ENCODE peak calls at places on chromosomes 4 and X, in five cellular contexts. S is tibial nerve, Q is dorsolateral prefrontal cortex, U is neuronal stem cell, X is heart right ventricle. V is an unnamed sample.

GRCh38 chr4:26131711-26132110 is 189.1 kb upstream of the RBPJ start:
- DNase-seq in X (no peak), Q (no peak), S (no peak), U (no peak), V (no peak)

GRCh38 chr4:154124539-154125255 is 335.8 kb upstream of the SFRP2 start:
- DNase-seq in S (no peak), Q (no peak), X (no peak), U (no peak), V (no peak)

GRCh38 chr4:120718979-120719566 is 203.5 kb downstream of the PRDM5 start:
- DNase-seq in X (no peak), Q (no peak), U (no peak), S (no peak), V (peak)

GRCh38 chrX:98398542-98398941 is 1514.8 kb downstream of the RPA4 start:
- DNase-seq in S (no peak), X (no peak), U (no peak), Q (no peak), V (no peak)

GRCh38 chr4:74188912-74189311 is 31.0 kb downstream of the MTHFD2L start:
- DNase-seq in X (no peak), U (no peak), S (no peak), Q (no peak), V (no peak)

GRCh38 chr4:170047774-170048354 is 21.7 kb upstream of the MFAP3L start:
- DNase-seq in S (peak), U (peak), X (no peak), Q (no peak), V (peak)

GRCh38 chr4:162139412-162139811 is 24.4 kb downstream of the FSTL5 start:
- DNase-seq in S (no peak), Q (no peak), U (no peak), X (no peak), V (no peak)

GRCh38 chr4:2837110-2837903 is 6.3 kb upstream of the ADD1 start:
- DNase-seq in S (no peak), X (peak), Q (peak), U (no peak), V (no peak)

GRCh38 chrX:124518888-124519287 is 172.5 kb downstream of the SH2D1A start:
- DNase-seq in Q (no peak), S (no peak), X (no peak), U (no peak), V (no peak)

GRCh38 chrX:110418220-110418856 is 59.7 kb downstream of the RTL9 start:
- DNase-seq in S (no peak), Q (no peak), U (no peak), X (no peak), V (no peak)

GRCh38 chrX:6225307-6226052 is 3.2 kb downstream of the NLGN4X start:
- DNase-seq in X (no peak), S (no peak), Q (no peak), U (peak), V (no peak)

GRCh38 chrX:146278381-146278780 is 460.8 kb downstream of the SLITRK2 start:
- DNase-seq in U (no peak), S (no peak), Q (no peak), X (no peak), V (peak)

GRCh38 chrX:68650491-68650890 is 3.0 kb downstream of the STARD8 start:
- DNase-seq in Q (no peak), U (no peak), S (no peak), X (no peak), V (no peak)

GRCh38 chr4:121676388-121677075 is 20.2 kb downstream of the ANXA5 start:
- DNase-seq in S (no peak), Q (no peak), U (no peak), X (no peak), V (no peak)

GRCh38 chr4:98474408-98474844 is 184.0 kb downstream of the TSPAN5 start:
- DNase-seq in Q (no peak), S (no peak), U (no peak), X (no peak), V (no peak)

GRCh38 chrX:131854586-131854985 is 168.5 kb upstream of the STK26 start:
- DNase-seq in U (no peak), X (no peak), S (no peak), Q (no peak), V (no peak)

GRCh38 chr4:76898949-76899640 is 1.2 kb upstream of the SOWAHB start:
- DNase-seq in U (no peak), Q (no peak), X (no peak), S (no peak), V (no peak)
- H3K4me3 ChIP-seq in U (no peak), Q (no peak), X (no peak), S (no peak), V (no peak)

DNA sequence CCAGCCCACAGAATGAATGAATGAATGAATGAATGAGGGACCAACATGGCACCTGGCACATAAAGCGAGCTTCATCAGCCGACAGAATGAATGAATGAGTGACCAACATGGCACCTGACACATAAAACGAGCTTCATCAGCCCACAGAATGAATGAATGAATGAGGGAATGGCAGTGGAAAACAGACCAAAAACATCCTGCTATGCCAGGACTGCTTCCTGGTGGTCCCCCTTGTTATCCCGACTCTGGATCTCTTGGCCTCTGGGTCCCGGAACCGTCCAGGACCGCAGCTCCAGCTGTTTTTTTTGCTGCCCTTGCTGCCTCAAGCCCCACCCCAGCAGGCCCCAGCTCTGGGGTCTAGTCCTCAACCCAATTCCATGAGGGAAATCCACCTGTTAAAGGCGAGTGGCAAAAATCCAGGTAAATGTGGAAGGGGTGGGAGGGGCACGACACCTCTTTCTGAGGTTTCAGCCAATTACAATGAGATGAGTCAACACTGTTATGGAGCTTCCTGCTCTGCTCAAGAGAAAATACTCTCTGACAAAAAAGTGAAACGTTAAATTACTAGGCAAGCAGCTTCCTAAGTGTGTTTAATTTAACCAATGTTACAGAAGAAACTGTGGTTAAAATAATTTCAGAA is 72.0 kb upstream of the MTNR1A start:
- DNase-seq in U (no peak), Q (no peak), S (no peak), X (no peak), V (no peak)
- H3K4me3 ChIP-seq in U (no peak), Q (no peak), S (no peak), X (no peak), V (no peak)

DNA sequence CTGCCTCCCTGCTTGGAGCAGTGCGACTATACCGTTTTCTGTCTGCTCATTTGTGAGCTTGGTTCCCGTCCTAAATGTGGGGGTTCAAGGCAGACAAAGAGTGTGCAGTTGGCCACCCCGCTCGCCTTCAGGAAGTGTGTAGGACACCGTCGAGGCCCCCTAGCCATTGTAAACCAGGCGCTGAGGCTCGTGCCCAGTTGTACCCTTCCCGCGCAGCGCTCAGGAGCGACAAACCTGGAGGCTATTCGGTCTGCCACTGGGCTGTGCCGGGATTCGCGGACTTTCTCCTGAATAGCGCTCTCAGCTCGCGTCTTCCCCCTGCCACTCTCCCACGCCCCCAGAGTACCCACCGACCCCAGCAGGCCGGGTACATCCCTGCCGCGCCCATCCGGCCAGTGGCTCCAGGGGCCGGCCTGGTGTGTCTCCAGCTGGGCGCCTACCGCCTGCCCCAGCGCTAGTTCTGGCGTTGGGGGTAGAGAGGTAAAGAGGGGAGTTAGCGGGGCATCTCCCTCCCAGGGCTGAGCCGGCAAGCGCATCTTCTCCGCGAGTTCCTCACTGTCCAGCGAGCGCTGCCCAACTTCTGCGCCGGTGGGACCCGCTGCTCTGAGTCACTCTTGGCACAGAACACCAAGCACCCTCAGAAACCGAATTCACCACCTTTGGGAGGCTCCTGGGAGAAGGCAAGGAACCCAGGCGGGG is 880 bp upstream of the LONRF3 start:
- DNase-seq in U (no peak), X (peak), S (no peak), Q (no peak), V (no peak)
- H3K4me3 ChIP-seq in U (no peak), X (peak), S (peak), Q (peak), V (no peak)

DNA sequence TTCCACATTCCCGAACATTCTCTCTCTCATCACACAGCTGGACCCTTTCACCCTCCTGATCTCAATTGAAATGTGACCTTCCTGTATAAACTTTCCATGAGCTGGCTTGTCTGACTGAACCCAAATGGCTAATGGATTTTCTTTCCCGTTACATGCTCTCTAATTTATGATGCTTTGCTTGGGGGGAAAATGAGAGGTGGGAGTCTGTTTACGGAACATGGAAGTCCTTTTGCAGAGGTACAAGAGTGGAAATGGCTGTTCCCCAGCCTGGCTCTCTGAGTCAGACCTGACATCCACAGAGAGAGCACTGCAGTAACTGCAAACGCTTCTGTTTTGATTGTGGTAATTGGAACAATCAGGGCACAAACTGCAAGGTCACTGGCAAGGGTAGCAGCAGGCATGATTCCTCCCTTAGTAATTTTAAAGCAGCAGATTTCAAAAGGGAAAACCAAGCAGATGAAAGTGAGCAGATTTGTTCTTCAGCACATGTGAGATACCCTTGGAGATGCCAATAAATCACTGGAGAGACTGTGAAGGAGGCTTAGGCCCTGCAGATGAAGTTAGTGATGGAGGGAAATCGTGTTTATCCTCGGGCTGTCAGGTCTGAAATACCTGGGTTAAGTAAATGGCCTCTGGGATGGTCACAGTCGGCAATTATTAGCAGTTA is 83.9 kb downstream of the SNCA start:
- DNase-seq in Q (no peak), S (no peak), U (no peak), X (no peak), V (no peak)
- H3K4me3 ChIP-seq in Q (no peak), S (no peak), U (no peak), X (no peak), V (no peak)

DNA sequence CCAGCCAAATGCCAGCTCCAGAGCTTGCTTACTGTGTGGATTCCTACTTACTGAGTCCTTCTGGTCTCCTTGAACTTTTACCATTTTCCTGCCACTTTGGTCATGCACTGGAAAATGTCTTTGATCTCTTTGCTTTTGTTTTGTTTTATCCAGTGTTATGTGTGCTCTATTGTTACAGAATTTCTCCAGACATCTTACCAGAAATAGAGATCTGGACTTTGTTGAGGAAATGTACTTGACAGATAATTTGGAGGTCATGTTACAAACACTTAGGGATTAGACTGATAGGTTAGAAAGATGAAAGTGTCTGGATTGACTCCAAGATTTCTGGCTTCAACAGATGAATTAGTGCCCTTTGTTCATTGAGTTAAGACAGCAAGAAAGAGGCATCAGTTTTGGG is 5.7 kb upstream of the ZNF330 start:
- DNase-seq in Q (no peak), S (no peak), U (no peak), X (no peak), V (no peak)
- H3K4me3 ChIP-seq in Q (no peak), S (no peak), U (no peak), X (no peak), V (no peak)

GRCh38 chrX:40091691-40092421 is 5.9 kb downstream of the BCOR start:
- DNase-seq in Q (no peak), X (no peak), S (no peak), U (no peak), V (no peak)

GRCh38 chrX:40090961-40091360 is 6.8 kb downstream of the BCOR start:
- DNase-seq in S (no peak), X (no peak), Q (no peak), U (no peak), V (no peak)

GRCh38 chrX:40088803-40089540 is 8.8 kb downstream of the BCOR start:
- DNase-seq in U (no peak), Q (no peak), S (no peak), X (no peak), V (no peak)

GRCh38 chrX:40088299-40088625 is 9.5 kb downstream of the BCOR start:
- DNase-seq in U (no peak), S (no peak), Q (no peak), X (no peak), V (no peak)

GRCh38 chrX:40090050-40090804 is 7.5 kb downstream of the BCOR start:
- DNase-seq in Q (no peak), U (no peak), S (no peak), X (peak), V (no peak)
- H3K4me3 ChIP-seq in Q (peak), U (no peak), S (peak), X (peak), V (peak)

GRCh38 chrX:23788946-23789345 is 6.0 kb downstream of the SAT1 start:
- DNase-seq in X (no peak), U (no peak), Q (no peak), S (no peak), V (no peak)

GRCh38 chrX:23790147-23790497 is 7.1 kb downstream of the SAT1 start:
- DNase-seq in X (no peak), U (no peak), Q (no peak), S (no peak), V (no peak)

GRCh38 chrX:23789386-23790146 is 6.6 kb downstream of the SAT1 start:
- DNase-seq in Q (no peak), X (no peak), S (no peak), U (no peak), V (no peak)

GRCh38 chrX:23788521-23788920 is 5.5 kb downstream of the SAT1 start:
- DNase-seq in X (no peak), U (no peak), Q (no peak), S (no peak), V (no peak)

GRCh38 chrX:23792861-23793553 is 10.0 kb downstream of the SAT1 start:
- DNase-seq in Q (no peak), U (no peak), X (no peak), S (no peak), V (no peak)
- H3K4me3 ChIP-seq in Q (no peak), U (no peak), X (no peak), S (no peak), V (no peak)

GRCh38 chrX:9765737-9766098 is at the start of gene GPR143:
- DNase-seq in S (no peak), U (no peak), X (no peak), Q (no peak), V (no peak)
- H3K4me3 ChIP-seq in S (no peak), U (no peak), X (no peak), Q (no peak), V (peak)

GRCh38 chr4:89275587-89275986 is 32.0 kb downstream of the GPRIN3 start:
- DNase-seq in Q (no peak), X (no peak), S (no peak), U (no peak), V (no peak)

GRCh38 chr4:89273741-89274141 is 33.9 kb downstream of the GPRIN3 start:
- DNase-seq in Q (no peak), S (no peak), X (no peak), U (no peak), V (no peak)

GRCh38 chr4:89279385-89279784 is 28.2 kb downstream of the GPRIN3 start:
- DNase-seq in X (no peak), U (no peak), S (no peak), Q (no peak), V (no peak)

GRCh38 chr4:89277412-89277811 is 30.2 kb downstream of the GPRIN3 start:
- DNase-seq in U (no peak), S (no peak), Q (no peak), X (no peak), V (no peak)

GRCh38 chr4:89276296-89276695 is 31.3 kb downstream of the GPRIN3 start:
- DNase-seq in U (no peak), S (no peak), Q (no peak), X (no peak), V (no peak)
- H3K4me3 ChIP-seq in U (no peak), S (no peak), Q (no peak), X (no peak), V (no peak)

DNA sequence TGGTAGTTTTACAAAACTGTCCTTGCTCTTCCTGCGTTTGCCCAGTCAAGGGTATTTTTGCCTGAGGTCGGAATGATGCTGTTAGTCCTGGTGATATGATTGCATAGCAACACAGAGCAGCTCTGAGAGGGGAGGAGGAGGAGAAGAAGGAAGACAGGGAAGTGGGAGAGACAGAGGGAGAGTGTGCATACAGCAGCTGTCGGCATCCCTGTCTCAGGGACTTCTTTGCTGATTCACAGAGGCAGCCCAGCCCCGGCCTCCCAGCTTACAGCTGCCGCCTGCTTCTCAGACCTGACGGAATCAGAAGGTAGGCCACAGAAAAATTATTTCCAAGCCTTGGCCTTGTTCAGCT is 230 bp downstream of the DRP2 start:
- DNase-seq in X (no peak), Q (no peak), S (no peak), U (no peak), V (no peak)
- H3K4me3 ChIP-seq in X (no peak), Q (no peak), S (no peak), U (peak), V (no peak)

V was measured in NT2/D1.